ENCODE peak calls at places on chromosomes 7 and 10, in ten cellular contexts. D, E, W, C, H, P, Z, O, Q and T are unnamed samples.
A peak's percentile ranks its signal among the peaks of the same experiment; 100 is the strongest.

GRCh38 chr7:151607464-151607867 is 87.8 kb upstream of the RHEB start:
- DNase-seq in D (peak; percentile 51), E (no peak), W (peak; percentile 26), C (no peak), H (no peak), P (no peak), Z (no peak), O (no peak), Q (no peak), T (no peak)

GRCh38 chr7:156612930-156613329 is 27.6 kb upstream of the RNF32 start:
- DNase-seq in D (no peak), E (no peak), W (no peak), C (peak; percentile 33), H (no peak), P (no peak), Z (no peak), O (no peak), Q (no peak), T (no peak)

GRCh38 chr10:34575882-34576281 is 239.2 kb downstream of the PARD3 start:
- DNase-seq in D (peak; percentile 82), E (no peak), W (no peak), C (no peak), H (no peak), P (no peak), Z (no peak), O (no peak), Q (no peak), T (no peak)

GRCh38 chr7:78254397-78255055 is 456.0 kb downstream of the PHTF2 start:
- DNase-seq in D (no peak), E (no peak), W (no peak), C (no peak), H (no peak), P (no peak), Z (no peak), O (no peak), Q (no peak), T (no peak)

GRCh38 chr7:44065431-44066110 is at the start of gene PGAM2:
- DNase-seq in D (no peak), E (peak; percentile 50), W (no peak), C (no peak), H (no peak), P (peak; percentile 85), Z (no peak), O (peak; percentile 52), Q (peak; percentile 77), T (no peak)

GRCh38 chr7:13262929-13263530 is 575.6 kb downstream of the ARL4A start:
- DNase-seq in D (peak; percentile 52), E (no peak), W (peak; percentile 60), C (no peak), H (no peak), P (no peak), Z (peak; percentile 6), O (no peak), Q (no peak), T (no peak)

GRCh38 chr10:1160561-1160961 is 104.4 kb downstream of the WDR37 start:
- DNase-seq in D (no peak), E (no peak), W (no peak), C (no peak), H (no peak), P (no peak), Z (no peak), O (peak; percentile 40), Q (no peak), T (peak; percentile 72)

GRCh38 chr7:35037526-35038339 is 448 bp upstream of the DPY19L1 start:
- DNase-seq in D (peak; percentile 94), E (peak; percentile 97), W (peak; percentile 94), C (peak; percentile 92), H (peak; percentile 85), P (peak; percentile 97), Z (peak; percentile 97), O (peak; percentile 98), Q (peak; percentile 97), T (peak; percentile 99)

GRCh38 chr10:12351889-12352288 is 2.5 kb downstream of the CAMK1D start:
- DNase-seq in D (no peak), E (no peak), W (no peak), C (no peak), H (no peak), P (no peak), Z (no peak), O (no peak), Q (no peak), T (no peak)

GRCh38 chr7:101166909-101167644 is 1.7 kb upstream of the VGF start:
- DNase-seq in D (peak; percentile 65), E (no peak), W (no peak), C (no peak), H (no peak), P (no peak), Z (no peak), O (no peak), Q (peak; percentile 74), T (no peak)

GRCh38 chr7:116139007-116139406 is 71.3 kb upstream of the TES start:
- DNase-seq in D (peak; percentile 13), E (no peak), W (no peak), C (no peak), H (no peak), P (no peak), Z (no peak), O (no peak), Q (no peak), T (no peak)

GRCh38 chr10:114541081-114541833 is 116.8 kb downstream of the ABLIM1 start:
- DNase-seq in D (peak; percentile 91), E (no peak), W (peak; percentile 74), C (no peak), H (peak; percentile 85), P (peak; percentile 70), Z (no peak), O (peak; percentile 85), Q (no peak), T (no peak)

GRCh38 chr7:131787101-131787500 is 230.7 kb upstream of the PODXL start:
- DNase-seq in D (no peak), E (no peak), W (no peak), C (no peak), H (no peak), P (no peak), Z (no peak), O (no peak), Q (no peak), T (peak; percentile 15)

DNA sequence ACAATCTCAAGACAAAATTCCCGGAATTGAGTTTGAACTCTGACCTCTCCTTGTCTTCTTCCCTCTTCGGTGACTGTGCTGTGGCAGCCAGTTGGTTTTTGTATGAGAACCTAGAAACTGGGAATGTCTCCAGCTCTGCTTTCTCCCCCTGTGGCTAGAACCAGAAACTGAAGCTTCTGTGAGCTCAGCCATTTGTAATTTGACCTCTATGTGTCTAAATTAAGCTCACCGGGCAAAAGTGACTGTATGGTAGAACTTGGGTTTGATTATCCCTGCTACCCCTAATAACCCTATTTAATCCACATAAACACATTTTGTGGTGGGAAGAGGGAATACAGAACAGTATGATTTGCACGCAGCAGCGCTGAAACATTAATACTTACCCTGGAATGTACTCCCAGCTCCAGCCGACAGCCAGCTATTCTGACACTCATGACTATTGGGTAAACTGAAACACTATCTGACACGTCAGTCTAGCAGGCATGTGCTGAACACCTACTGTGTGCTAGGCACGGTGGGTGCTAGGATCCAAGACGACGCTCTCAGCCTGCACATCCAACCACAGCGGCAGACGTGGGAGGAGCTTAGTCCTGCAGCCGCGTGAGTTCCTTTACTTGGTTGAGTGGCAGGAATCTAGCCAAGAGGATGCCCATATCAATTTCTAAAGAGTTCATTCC is 324.8 kb downstream of the SFMBT2 start:
- DNase-seq in D (peak; percentile 72), E (no peak), W (peak; percentile 65), C (no peak), H (no peak), P (no peak), Z (no peak), O (no peak), Q (no peak), T (no peak)
- TF ChIP-seq CTCF in D (peak; percentile 3), E (no peak), W (peak; percentile 15), C (no peak), H (no peak), P (peak; percentile 37), Z (no peak), O (no peak), Q (no peak), T (peak; percentile 47)

GRCh38 chr10:90718185-90718584 is 139.7 kb downstream of the HTR7 start:
- DNase-seq in D (no peak), E (no peak), W (peak; percentile 21), C (no peak), H (no peak), P (no peak), Z (no peak), O (no peak), Q (no peak), T (no peak)
- TF ChIP-seq CTCF in D (no peak), E (no peak), W (peak; percentile 25), C (no peak), H (no peak), P (no peak), Z (no peak), O (no peak), Q (no peak), T (peak; percentile 37)

DNA sequence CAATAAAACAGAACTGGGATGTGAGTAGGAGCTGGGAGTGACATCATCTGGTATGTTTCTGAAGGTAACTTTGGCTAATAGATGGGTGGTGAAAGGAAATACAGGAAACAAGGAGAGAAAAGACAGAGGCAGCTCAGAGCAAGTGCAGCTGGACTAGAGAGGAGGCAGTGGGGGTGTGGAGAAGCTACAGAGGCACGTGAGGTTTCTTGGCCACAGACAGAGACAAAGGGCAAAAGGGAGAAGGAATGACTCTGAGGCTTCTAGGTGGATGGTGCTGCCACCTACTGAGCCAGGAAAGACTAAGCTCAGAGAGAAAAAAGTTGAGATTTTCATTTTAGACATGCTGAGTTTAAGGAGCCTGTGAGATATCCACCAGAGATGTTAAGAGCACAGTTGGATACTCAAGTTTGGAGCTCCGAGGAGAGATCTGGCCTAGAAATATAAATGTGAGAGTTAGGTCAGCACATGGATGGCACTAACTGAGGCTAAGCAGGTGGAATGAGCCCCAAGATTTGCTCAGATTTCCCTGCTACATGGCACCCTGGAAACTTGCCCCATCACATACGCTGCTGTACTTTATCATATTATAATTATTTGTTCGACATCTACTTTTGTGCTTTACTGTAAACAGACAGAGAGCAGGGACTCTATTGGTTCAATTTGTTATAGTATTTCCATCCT is 293.0 kb upstream of the IMMP2L start:
- DNase-seq in D (peak; percentile 79), E (no peak), W (peak; percentile 72), C (no peak), H (peak; percentile 23), P (no peak), Z (peak; percentile 38), O (no peak), Q (peak; percentile 63), T (no peak)
- TF ChIP-seq CTCF in D (peak; percentile 67), E (peak; percentile 26), W (peak; percentile 70), C (peak; percentile 75), H (no peak), P (peak; percentile 18), Z (peak; percentile 53), O (no peak), Q (peak; percentile 87), T (peak; percentile 76)

DNA sequence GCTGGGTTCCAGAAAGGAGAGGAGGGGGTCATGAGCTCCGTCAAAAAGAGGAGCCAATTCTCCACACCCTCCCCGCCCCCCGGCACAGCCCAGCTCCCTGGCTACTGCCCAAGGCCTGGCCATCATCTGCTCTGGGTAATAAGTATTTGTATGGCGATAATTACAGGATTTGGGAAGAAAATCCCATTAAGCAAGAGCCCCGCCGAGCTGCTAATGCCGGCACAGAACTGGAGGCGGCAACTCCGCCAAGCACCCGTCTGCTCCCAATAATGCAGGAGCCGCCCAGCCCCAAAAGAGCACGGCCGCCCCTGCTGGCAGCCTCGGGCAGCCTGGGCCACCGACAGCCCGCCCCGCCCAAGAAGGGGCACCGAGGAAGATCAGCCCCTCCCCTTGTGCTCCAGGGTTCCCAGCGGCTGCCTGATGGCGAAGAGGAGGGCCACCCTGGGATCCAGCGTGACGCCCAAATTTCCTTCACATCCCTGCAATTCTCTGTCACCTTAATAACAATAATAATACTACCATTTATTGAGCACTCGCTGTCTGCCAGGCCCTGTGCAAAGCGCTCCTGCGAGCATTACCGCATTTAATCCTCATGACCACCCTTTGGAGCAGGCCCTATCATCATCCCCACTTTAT is 5.9 kb downstream of the SLIT1 start:
- DNase-seq in D (no peak), E (no peak), W (no peak), C (no peak), H (no peak), P (no peak), Z (no peak), O (no peak), Q (peak; percentile 78), T (no peak)
- TF ChIP-seq CTCF in D (no peak), E (peak; percentile 11), W (peak; percentile 6), C (peak; percentile 39), H (no peak), P (no peak), Z (peak; percentile 23), O (no peak), Q (peak; percentile 47), T (peak; percentile 29)